ENCODE peak calls at places on chromosomes 11 and 22, in four cellular contexts. U, Q, M and S are unnamed samples.

GRCh38 chr11:70063121-70063520 is 15.0 kb upstream of the ANO1 start:
- DNase-seq in M (no peak), Q (no peak), U (no peak), S (no peak)

GRCh38 chr22:32355760-32356159 is 1.9 kb upstream of the RFPL3 start:
- DNase-seq in M (no peak), U (peak), Q (no peak), S (peak)

GRCh38 chr11:92893276-92893675 is 76.2 kb upstream of the MTNR1B start:
- DNase-seq in M (no peak), U (no peak), Q (no peak), S (no peak)

GRCh38 chr11:113387605-113388211 is at the start of gene ANKK1:
- DNase-seq in Q (peak), M (no peak), U (peak), S (peak)

GRCh38 chr11:69055598-69056516 is 7.1 kb downstream of the TPCN2 start:
- DNase-seq in M (peak), U (no peak), Q (peak), S (peak)

GRCh38 chr11:9201372-9202162 is 63.6 kb downstream of the DENND5A start:
- DNase-seq in Q (no peak), M (no peak), U (no peak), S (no peak)

GRCh38 chr11:26993965-26994446 is at the start of gene FIBIN:
- DNase-seq in U (peak), M (no peak), Q (peak), S (no peak)

GRCh38 chr22:48334971-48335370 is 1492.7 kb downstream of the BRD1 start:
- DNase-seq in U (no peak), Q (no peak), M (no peak), S (no peak)

GRCh38 chr22:29139965-29140782 is 65.5 kb upstream of the EMID1 start:
- DNase-seq in U (no peak), M (no peak), Q (no peak), S (no peak)

GRCh38 chr22:26615149-26615548 is 2.7 kb downstream of the CRYBB1 start:
- DNase-seq in M (no peak), U (no peak), Q (peak), S (no peak)

GRCh38 chr22:44368611-44369010 is 55.9 kb upstream of the SHISAL1 start:
- DNase-seq in U (no peak), Q (peak), M (no peak), S (no peak)

GRCh38 chr11:16738949-16739262 is 459 bp downstream of the C11orf58 start:
- DNase-seq in Q (no peak), U (no peak), M (no peak), S (no peak)

GRCh38 chr22:49817359-49817758 is 10.3 kb downstream of the BRD1 start:
- DNase-seq in Q (no peak), M (no peak), U (no peak), S (no peak)

GRCh38 chr22:22787151-22787550 is 100.5 kb upstream of the IGLL5 start:
- DNase-seq in U (no peak), M (no peak), Q (no peak), S (no peak)

GRCh38 chr22:37403267-37403960 is 23.9 kb downstream of the ELFN2 start:
- DNase-seq in U (peak), M (no peak), Q (no peak), S (no peak)

GRCh38 chr11:86594746-86595145 is 77.7 kb downstream of the ME3 start:
- DNase-seq in Q (no peak), U (peak), M (no peak), S (no peak)

GRCh38 chr11:36628765-36629199 is 30.7 kb upstream of the RAG2 start:
- DNase-seq in Q (no peak), U (no peak), M (no peak), S (no peak)

GRCh38 chr11:45148276-45148675 is 1.8 kb downstream of the PRDM11 start:
- DNase-seq in Q (peak), U (no peak), M (no peak), S (no peak)

GRCh38 chr22:39690901-39691620 is 120.5 kb downstream of the CACNA1I start:
- DNase-seq in U (peak), Q (no peak), M (no peak), S (no peak)

GRCh38 chr11:17779861-17780594 is 45.4 kb downstream of the KCNC1 start:
- DNase-seq in Q (peak), U (no peak), M (no peak), S (no peak)

GRCh38 chr22:32080904-32081303 is 37.8 kb downstream of the SLC5A1 start:
- DNase-seq in U (peak), M (peak), Q (no peak), S (peak)

GRCh38 chr11:12757416-12757815 is 83.2 kb downstream of the TEAD1 start:
- DNase-seq in M (no peak), U (no peak), Q (no peak), S (no peak)

DNA sequence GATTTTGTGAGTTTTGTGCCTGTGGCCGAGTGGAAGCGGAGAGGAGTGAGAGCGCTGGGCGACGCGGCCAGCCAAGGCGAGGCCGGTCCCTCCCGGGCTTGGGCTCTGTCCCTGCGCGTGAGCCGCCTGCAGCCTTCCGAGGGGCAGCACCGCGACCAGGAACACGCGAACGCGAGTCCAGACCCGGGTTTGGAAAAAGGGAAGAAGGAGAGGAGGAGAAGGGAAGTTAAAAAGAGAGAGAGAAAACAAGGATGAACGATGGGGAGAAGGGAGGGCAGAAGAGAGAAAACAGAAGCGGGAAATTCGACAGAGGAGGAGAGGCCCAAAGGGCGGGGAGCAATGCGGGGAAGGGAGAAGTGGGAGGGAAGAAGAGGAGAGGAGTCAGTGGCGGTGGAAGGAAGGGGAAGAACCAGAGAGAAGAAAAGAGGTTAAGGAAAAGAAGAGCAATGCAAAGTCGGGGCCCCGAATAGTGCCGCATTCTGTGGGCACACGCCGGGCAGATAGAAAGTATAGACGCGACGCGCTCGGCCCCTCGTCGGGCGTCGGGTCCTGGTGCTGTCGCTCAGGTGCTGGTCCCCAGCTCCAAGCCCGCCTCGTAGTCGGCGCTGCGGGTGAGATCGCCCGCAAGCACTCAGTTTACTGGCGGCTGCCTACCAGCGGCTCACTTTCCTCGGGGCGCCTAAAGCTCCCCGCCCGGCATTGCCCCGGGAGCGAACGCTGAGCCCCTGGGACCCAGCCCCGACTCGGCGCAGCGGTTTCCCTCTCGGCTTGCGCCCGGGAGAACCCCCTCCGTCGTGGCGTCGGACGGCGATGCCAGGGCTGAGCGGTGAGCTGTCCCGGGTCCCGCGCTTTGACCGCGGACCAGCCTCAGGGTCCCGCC is 2.8 kb upstream of the BARX2 start:
- DNase-seq in Q (no peak), U (peak), M (no peak), S (no peak)
- H3K4me3 ChIP-seq in Q (peak), U (peak), M (no peak), S (peak)

GRCh38 chr11:95508219-95508880 is 277.3 kb upstream of the SESN3 start:
- DNase-seq in M (no peak), U (peak), Q (no peak), S (no peak)
- H3K27ac ChIP-seq in M (no peak), U (no peak), Q (no peak), S (no peak)

GRCh38 chr11:123354371-123354770 is 75.7 kb upstream of the GRAMD1B start:
- DNase-seq in Q (no peak), U (no peak), M (no peak), S (no peak)

GRCh38 chr11:123360267-123360936 is 69.7 kb upstream of the GRAMD1B start:
- DNase-seq in M (no peak), Q (no peak), U (no peak), S (no peak)

GRCh38 chr11:123357990-123358827 is 71.9 kb upstream of the GRAMD1B start:
- DNase-seq in M (no peak), Q (peak), U (peak), S (peak)

GRCh38 chr11:123356539-123356938 is 73.5 kb upstream of the GRAMD1B start:
- DNase-seq in U (no peak), M (no peak), Q (no peak), S (no peak)

GRCh38 chr11:123357353-123357989 is 72.6 kb upstream of the GRAMD1B start:
- DNase-seq in U (peak), M (no peak), Q (no peak), S (no peak)
- H3K4me3 ChIP-seq in U (peak), M (peak), Q (no peak), S (no peak)

DNA sequence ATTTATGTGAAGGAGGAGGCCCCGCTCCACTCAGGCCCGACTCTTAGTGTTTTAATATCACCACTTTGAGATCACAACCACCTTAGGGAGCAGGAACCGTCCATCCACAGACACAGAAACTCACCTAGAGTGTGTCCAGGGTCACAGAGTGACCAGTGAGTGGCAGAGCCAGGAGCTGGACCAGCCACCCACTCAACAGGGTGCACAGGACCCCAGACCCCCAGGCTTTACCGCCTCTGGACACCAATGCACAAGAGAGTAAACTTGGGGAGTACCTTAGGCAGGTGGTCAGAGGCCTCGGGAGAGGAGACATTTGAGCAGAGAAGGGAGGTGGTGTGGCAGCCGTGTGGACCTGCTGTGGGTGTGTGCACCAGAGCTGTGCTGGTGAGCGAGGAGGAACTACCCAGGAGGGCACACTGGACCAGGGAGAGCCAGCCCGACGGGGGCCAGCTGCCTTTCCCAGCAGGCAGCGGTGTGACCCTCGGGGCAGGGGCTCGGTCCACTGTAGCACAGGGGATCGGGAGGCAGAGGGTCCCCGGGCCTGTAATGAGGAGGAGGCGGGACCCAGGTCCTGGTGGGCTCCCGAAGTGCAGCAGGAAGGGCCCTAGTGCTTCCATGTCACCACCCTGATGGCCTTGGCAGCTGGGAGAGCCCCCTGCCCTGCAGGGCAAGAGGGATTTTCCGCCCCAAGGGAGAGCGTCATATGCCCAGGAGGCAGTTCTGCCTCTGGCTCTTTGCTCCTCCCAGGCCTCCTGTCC is 7.6 kb upstream of the NLRP6 start:
- DNase-seq in Q (peak), U (no peak), M (no peak), S (peak)
- H3K27ac ChIP-seq in Q (peak), U (no peak), M (no peak), S (peak)

GRCh38 chr11:112279901-112280267 is 19.2 kb upstream of the PLET1 start:
- DNase-seq in Q (peak), M (peak), U (peak), S (peak)

GRCh38 chr11:112278803-112279202 is 18.1 kb upstream of the PLET1 start:
- DNase-seq in M (no peak), U (no peak), Q (no peak), S (no peak)

GRCh38 chr11:112281776-112282175 is 21.1 kb upstream of the PLET1 start:
- DNase-seq in U (no peak), Q (no peak), M (no peak), S (peak)

GRCh38 chr11:112277937-112278336 is 17.3 kb upstream of the PLET1 start:
- DNase-seq in U (no peak), Q (no peak), M (no peak), S (no peak)

DNA sequence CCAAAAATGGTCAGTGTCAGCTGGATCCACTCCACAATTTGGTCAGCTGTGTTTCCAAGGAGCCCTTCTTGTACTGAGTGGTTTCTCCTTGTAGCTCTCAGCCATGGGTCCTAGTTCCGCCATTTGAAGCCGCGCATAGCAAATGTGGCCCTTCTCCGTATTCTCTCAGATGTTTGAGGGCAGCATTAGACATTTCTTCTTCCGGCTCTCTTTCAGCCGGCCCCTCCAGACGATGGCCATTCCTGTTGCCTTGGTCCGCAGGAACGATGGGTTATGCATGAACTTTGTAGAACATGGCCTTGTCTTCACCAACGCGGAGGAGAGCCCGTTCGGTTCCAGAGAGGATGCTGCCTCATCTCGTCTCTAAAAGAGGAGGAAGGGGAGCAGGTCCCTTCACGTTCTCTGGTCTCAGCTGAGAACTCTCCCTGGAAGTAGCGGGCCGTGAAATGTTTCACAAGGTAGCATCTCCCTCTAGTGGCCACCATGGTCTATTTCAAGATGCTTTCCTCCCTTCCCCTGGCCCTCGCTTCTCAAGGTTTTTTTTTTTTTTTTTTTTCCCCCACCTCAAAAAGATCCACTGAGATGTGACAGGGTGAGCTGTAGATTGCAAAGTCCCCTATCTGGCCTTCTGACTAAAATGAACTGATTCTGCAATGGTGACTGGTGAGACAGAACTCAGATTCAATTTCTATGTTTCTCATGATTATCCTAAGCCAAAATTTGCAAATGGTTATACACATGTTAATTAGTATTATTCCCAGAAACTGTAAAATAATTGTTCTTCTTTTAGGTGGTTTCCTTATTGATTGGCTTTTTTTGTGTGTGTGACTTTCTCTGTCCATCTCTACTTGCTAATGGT is 19.8 kb upstream of the PLET1 start:
- DNase-seq in Q (peak), M (peak), U (peak), S (peak)
- H3K4me3 ChIP-seq in Q (peak), M (peak), U (peak), S (peak)

GRCh38 chr11:94539420-94539819 is 4.3 kb upstream of the FUT4 start:
- DNase-seq in Q (no peak), M (no peak), U (no peak), S (peak)
- H3K27ac ChIP-seq in Q (no peak), M (no peak), U (no peak), S (peak)

DNA sequence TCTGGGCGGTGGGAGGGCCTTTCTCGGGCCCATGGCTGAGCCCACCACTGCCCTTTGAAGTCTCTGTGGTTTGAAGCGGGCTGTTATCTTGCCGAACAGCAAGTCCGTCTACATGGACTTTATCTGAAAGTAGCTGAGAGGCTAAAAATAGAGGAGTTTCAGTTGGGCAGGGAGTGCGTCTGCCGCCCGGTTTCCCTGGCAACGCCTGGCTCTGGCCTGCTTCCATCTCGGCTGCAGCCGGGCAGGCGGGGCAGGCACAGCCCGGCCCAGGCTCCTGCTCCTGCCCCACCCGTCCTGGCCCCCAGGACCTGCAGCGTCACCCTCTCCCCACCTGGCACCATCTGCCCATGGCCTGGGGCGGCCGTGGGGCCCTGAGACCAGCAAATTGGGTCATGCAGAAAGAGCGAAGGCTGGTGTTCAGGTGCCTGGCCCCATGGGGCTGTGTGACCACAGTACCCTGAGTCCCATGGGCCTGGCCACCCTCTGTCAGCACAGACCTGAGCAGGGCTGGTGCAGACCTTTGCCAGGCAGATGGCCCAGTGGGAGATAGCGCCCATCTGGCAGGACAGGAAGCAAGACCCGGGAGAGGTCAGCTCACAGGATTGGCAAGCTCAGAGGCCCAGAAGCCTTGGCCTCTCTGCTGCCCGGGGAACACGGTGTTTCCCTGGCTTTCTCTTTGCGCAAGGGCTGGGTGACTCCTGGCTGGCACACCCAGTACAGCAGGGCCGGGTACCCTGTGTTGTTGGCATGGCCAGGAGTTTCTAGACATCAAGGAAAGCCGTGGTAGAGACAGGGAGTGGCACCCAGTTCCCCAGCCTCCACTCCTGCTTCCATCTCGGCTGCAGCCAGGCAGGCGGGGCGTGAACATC is 79.1 kb upstream of the KCNQ1OT1 start:
- DNase-seq in M (no peak), Q (peak), U (no peak), S (peak)
- H3K4me3 ChIP-seq in M (no peak), Q (no peak), U (no peak), S (no peak)

DNA sequence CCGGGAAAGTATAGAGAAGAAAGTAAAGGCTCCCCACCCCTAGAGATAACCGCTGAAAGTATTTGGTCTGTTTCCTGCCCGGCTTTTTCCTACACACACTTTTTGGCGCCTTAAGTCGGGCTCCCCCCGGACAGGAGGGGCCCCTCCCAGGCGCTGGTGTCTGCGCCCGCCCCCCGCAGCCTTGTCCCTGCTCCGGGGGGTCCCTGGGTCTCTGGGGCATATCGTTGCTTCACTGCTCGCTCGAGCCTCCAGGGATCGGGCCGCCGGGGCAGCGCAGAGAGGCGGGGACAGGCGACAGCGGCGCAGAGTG is 928 bp upstream of the CRACR2B start:
- DNase-seq in M (no peak), Q (no peak), U (no peak), S (no peak)
- H3K27ac ChIP-seq in M (peak), Q (peak), U (peak), S (peak)

DNA sequence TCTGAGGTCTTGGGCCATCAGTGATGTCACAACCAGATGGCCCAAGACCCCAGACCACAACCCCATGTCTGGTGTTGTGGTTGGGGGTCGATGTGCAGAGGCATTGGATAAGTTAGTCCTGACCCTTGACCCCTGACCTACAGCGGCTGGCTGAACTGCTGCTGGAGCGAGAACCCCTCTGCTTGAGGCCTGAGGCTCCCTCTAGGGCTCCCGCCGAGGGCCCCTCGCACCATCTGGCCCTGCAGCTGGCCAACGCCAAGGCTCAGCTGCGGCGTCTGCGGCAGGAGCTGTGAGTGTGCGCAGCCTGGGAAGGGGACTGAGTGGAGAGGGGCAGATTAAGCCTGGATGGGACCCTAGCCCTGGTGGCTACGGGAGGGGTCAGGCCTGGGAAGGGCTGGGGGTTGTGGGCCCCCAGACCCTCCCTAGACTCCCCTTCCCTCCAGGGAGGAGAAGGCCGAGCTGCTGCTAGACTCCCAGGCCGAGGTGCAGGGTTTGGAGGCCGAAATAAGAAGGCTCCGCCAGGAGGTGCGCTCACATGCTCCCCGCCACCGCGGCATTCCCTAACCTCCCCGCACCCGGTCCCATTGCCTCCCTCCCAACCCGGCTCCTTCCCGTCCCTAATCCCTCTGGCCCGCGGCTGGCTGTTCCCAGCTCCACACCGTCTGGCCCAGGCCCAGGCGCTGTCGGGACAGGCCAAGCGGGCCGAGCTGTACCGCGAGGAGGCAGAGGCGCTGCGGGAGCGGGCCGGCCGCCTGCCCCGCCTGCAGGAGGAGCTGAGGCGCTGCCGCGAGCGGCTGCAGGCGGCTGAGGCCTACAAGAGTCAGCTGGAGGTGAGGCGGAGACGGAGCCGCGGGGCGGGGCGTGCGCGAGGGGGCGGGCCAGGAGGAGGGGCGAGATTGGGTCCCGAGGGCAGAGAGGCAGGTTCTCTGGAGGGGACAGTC is 2.1 kb downstream of the CCDC88B start:
- DNase-seq in U (peak), Q (peak), M (peak), S (peak)
- H3K4me3 ChIP-seq in U (peak), Q (peak), M (peak), S (peak)

GRCh38 chr11:81345609-81346008 is 1388.1 kb downstream of the FAM181B start:
- DNase-seq in U (peak), Q (no peak), M (no peak), S (no peak)

GRCh38 chr11:81342956-81343355 is 1390.7 kb downstream of the FAM181B start:
- DNase-seq in Q (no peak), U (no peak), M (no peak), S (no peak)
- H3K27ac ChIP-seq in Q (no peak), U (no peak), M (no peak), S (no peak)